ENCODE peak calls at places on chromosomes 13 and 19, in seven cellular contexts. One of them, this sample, is unnamed.

GRCh38 chr19:9972103-9972502 is 35.8 kb upstream of the OLFM2 start:
- DNase-seq in thoracic aorta: no peak
- DNase-seq in neural crest cell: no peak
- DNase-seq in NCI-H774: no peak
- DNase-seq in T1000: no peak
- DNase-seq in GOT3: no peak
- DNase-seq in T-helper 1 cell: no peak
- DNase-seq in this sample: no peak

GRCh38 chr19:58338825-58339558 is 12.2 kb downstream of the ZSCAN22 start:
- DNase-seq in thoracic aorta: no peak
- DNase-seq in neural crest cell: peak
- DNase-seq in NCI-H774: no peak
- DNase-seq in T1000: no peak
- DNase-seq in GOT3: no peak
- DNase-seq in T-helper 1 cell: no peak
- DNase-seq in this sample: no peak

GRCh38 chr13:107743983-107744382 is 471.4 kb downstream of the LIG4 start:
- DNase-seq in thoracic aorta: no peak
- DNase-seq in neural crest cell: no peak
- DNase-seq in NCI-H774: no peak
- DNase-seq in T1000: no peak
- DNase-seq in GOT3: no peak
- DNase-seq in T-helper 1 cell: no peak
- DNase-seq in this sample: no peak

GRCh38 chr13:93915269-93915809 is 564.1 kb downstream of the DCT start:
- DNase-seq in thoracic aorta: no peak
- DNase-seq in neural crest cell: no peak
- DNase-seq in NCI-H774: no peak
- DNase-seq in T1000: no peak
- DNase-seq in GOT3: no peak
- DNase-seq in T-helper 1 cell: no peak
- DNase-seq in this sample: no peak

GRCh38 chr13:110485604-110486003 is 75.9 kb downstream of the RAB20 start:
- DNase-seq in thoracic aorta: no peak
- DNase-seq in neural crest cell: no peak
- DNase-seq in NCI-H774: no peak
- DNase-seq in T1000: no peak
- DNase-seq in GOT3: no peak
- DNase-seq in T-helper 1 cell: no peak
- DNase-seq in this sample: no peak

GRCh38 chr19:43765109-43765876 is 10.5 kb upstream of the SMG9 start:
- DNase-seq in thoracic aorta: peak
- DNase-seq in neural crest cell: no peak
- DNase-seq in NCI-H774: no peak
- DNase-seq in T1000: peak
- DNase-seq in GOT3: peak
- DNase-seq in T-helper 1 cell: peak
- DNase-seq in this sample: no peak

GRCh38 chr13:112953591-112954487 is 15.2 kb upstream of the MCF2L start:
- DNase-seq in thoracic aorta: no peak
- DNase-seq in neural crest cell: no peak
- DNase-seq in NCI-H774: peak
- DNase-seq in T1000: no peak
- DNase-seq in GOT3: no peak
- DNase-seq in T-helper 1 cell: no peak
- DNase-seq in this sample: no peak

GRCh38 chr13:111429064-111429558 is 108.7 kb downstream of the TEX29 start:
- DNase-seq in thoracic aorta: no peak
- DNase-seq in neural crest cell: peak
- DNase-seq in NCI-H774: peak
- DNase-seq in T1000: no peak
- DNase-seq in GOT3: no peak
- DNase-seq in T-helper 1 cell: no peak
- DNase-seq in this sample: peak

GRCh38 chr19:7654401-7654800 is 14.4 kb upstream of the RETN start:
- DNase-seq in thoracic aorta: no peak
- DNase-seq in neural crest cell: no peak
- DNase-seq in NCI-H774: no peak
- DNase-seq in T1000: no peak
- DNase-seq in GOT3: no peak
- DNase-seq in T-helper 1 cell: no peak
- DNase-seq in this sample: no peak

GRCh38 chr13:21673592-21674270 is 2.9 kb downstream of the FGF9 start:
- DNase-seq in thoracic aorta: no peak
- DNase-seq in neural crest cell: peak
- DNase-seq in NCI-H774: peak
- DNase-seq in T1000: no peak
- DNase-seq in GOT3: no peak
- DNase-seq in T-helper 1 cell: no peak
- DNase-seq in this sample: peak

GRCh38 chr19:39539165-39539518 is 819 bp downstream of the EID2 start:
- DNase-seq in thoracic aorta: no peak
- DNase-seq in neural crest cell: no peak
- DNase-seq in NCI-H774: no peak
- DNase-seq in T1000: no peak
- DNase-seq in GOT3: no peak
- DNase-seq in T-helper 1 cell: no peak
- DNase-seq in this sample: no peak

GRCh38 chr13:21625366-21625765 is 21.4 kb upstream of the MICU2 start:
- DNase-seq in thoracic aorta: no peak
- DNase-seq in neural crest cell: no peak
- DNase-seq in NCI-H774: no peak
- DNase-seq in T1000: no peak
- DNase-seq in GOT3: no peak
- DNase-seq in T-helper 1 cell: no peak
- DNase-seq in this sample: peak

GRCh38 chr19:38308006-38308766 is 4.1 kb downstream of the C19orf33 start:
- DNase-seq in thoracic aorta: no peak
- DNase-seq in neural crest cell: no peak
- DNase-seq in NCI-H774: no peak
- DNase-seq in T1000: no peak
- DNase-seq in GOT3: no peak
- DNase-seq in T-helper 1 cell: no peak
- DNase-seq in this sample: no peak

GRCh38 chr13:26132756-26133155 is 80.9 kb upstream of the SHISA2 start:
- DNase-seq in thoracic aorta: no peak
- DNase-seq in neural crest cell: no peak
- DNase-seq in NCI-H774: no peak
- DNase-seq in T1000: no peak
- DNase-seq in GOT3: no peak
- DNase-seq in T-helper 1 cell: no peak
- DNase-seq in this sample: peak

This sample was measured in COR-L47.